ENCODE peak calls at places on chromosomes 6 and 20, in seven cellular contexts. One of them, this sample, is unnamed.
A peak's percentile ranks its signal among the peaks of the same experiment; 100 is the strongest.

GRCh38 chr20:17541996-17542395 is 10.8 kb upstream of the BFSP1 start:
- DNase-seq in Right ventricle myocardium superior: no peak
- DNase-seq in breast epithelium: no peak
- DNase-seq in T-helper 9 cell: no peak
- DNase-seq in NCI-H1092 treated with DMSO at 0.1 percent for 48 hours: no peak
- DNase-seq in HFFc6: peak; percentile 27
- DNase-seq in endothelial cell: no peak
- DNase-seq in this sample: peak; percentile 48

GRCh38 chr6:17360564-17360963 is 32.8 kb upstream of the CAP2 start:
- DNase-seq in T-helper 9 cell: no peak
- DNase-seq in breast epithelium: no peak
- DNase-seq in endothelial cell: no peak
- DNase-seq in Right ventricle myocardium superior: no peak
- DNase-seq in HFFc6: no peak
- DNase-seq in NCI-H1092 treated with DMSO at 0.1 percent for 48 hours: no peak
- DNase-seq in this sample: no peak

GRCh38 chr6:29632789-29633531 is at the start of gene GABBR1:
- DNase-seq in endothelial cell: peak; percentile 67
- DNase-seq in T-helper 9 cell: peak; percentile 70
- DNase-seq in breast epithelium: peak; percentile 87
- DNase-seq in Right ventricle myocardium superior: peak; percentile 91
- DNase-seq in HFFc6: peak; percentile 79
- DNase-seq in NCI-H1092 treated with DMSO at 0.1 percent for 48 hours: peak; percentile 73
- DNase-seq in this sample: peak; percentile 99

GRCh38 chr20:49521356-49521755 is 38.9 kb upstream of the KCNB1 start:
- DNase-seq in T-helper 9 cell: no peak
- DNase-seq in breast epithelium: peak; percentile 15
- DNase-seq in endothelial cell: no peak
- DNase-seq in NCI-H1092 treated with DMSO at 0.1 percent for 48 hours: no peak
- DNase-seq in Right ventricle myocardium superior: no peak
- DNase-seq in HFFc6: no peak
- DNase-seq in this sample: no peak

GRCh38 chr20:18524646-18525045 is 16.9 kb downstream of the SEC23B start:
- DNase-seq in HFFc6: peak; percentile 73
- DNase-seq in Right ventricle myocardium superior: no peak
- DNase-seq in T-helper 9 cell: no peak
- DNase-seq in NCI-H1092 treated with DMSO at 0.1 percent for 48 hours: no peak
- DNase-seq in endothelial cell: no peak
- DNase-seq in breast epithelium: no peak
- DNase-seq in this sample: peak; percentile 15

GRCh38 chr6:42322676-42323075 is 105.0 kb upstream of the MRPS10 start:
- DNase-seq in endothelial cell: no peak
- DNase-seq in breast epithelium: no peak
- DNase-seq in T-helper 9 cell: no peak
- DNase-seq in NCI-H1092 treated with DMSO at 0.1 percent for 48 hours: no peak
- DNase-seq in Right ventricle myocardium superior: no peak
- DNase-seq in HFFc6: no peak
- DNase-seq in this sample: no peak

GRCh38 chr6:133315811-133316210 is 74.7 kb downstream of the EYA4 start:
- DNase-seq in endothelial cell: no peak
- DNase-seq in HFFc6: no peak
- DNase-seq in Right ventricle myocardium superior: no peak
- DNase-seq in breast epithelium: no peak
- DNase-seq in T-helper 9 cell: no peak
- DNase-seq in NCI-H1092 treated with DMSO at 0.1 percent for 48 hours: peak; percentile 75
- DNase-seq in this sample: no peak

GRCh38 chr6:123913858-123914257 is 110.2 kb downstream of the NKAIN2 start:
- DNase-seq in Right ventricle myocardium superior: no peak
- DNase-seq in HFFc6: no peak
- DNase-seq in NCI-H1092 treated with DMSO at 0.1 percent for 48 hours: no peak
- DNase-seq in T-helper 9 cell: no peak
- DNase-seq in endothelial cell: no peak
- DNase-seq in breast epithelium: no peak
- DNase-seq in this sample: no peak

GRCh38 chr6:168450921-168451320 is 9.9 kb downstream of the SMOC2 start:
- DNase-seq in breast epithelium: no peak
- DNase-seq in endothelial cell: no peak
- DNase-seq in Right ventricle myocardium superior: no peak
- DNase-seq in NCI-H1092 treated with DMSO at 0.1 percent for 48 hours: peak; percentile 58
- DNase-seq in T-helper 9 cell: no peak
- DNase-seq in HFFc6: no peak
- DNase-seq in this sample: no peak

GRCh38 chr20:57876163-57876562 is 166.3 kb upstream of the PMEPA1 start:
- DNase-seq in endothelial cell: no peak
- DNase-seq in HFFc6: no peak
- DNase-seq in NCI-H1092 treated with DMSO at 0.1 percent for 48 hours: no peak
- DNase-seq in Right ventricle myocardium superior: no peak
- DNase-seq in T-helper 9 cell: no peak
- DNase-seq in breast epithelium: no peak
- DNase-seq in this sample: no peak

GRCh38 chr20:2984956-2985661 is 58.3 kb upstream of the GNRH2 start:
- DNase-seq in breast epithelium: no peak
- DNase-seq in T-helper 9 cell: no peak
- DNase-seq in NCI-H1092 treated with DMSO at 0.1 percent for 48 hours: no peak
- DNase-seq in endothelial cell: no peak
- DNase-seq in Right ventricle myocardium superior: no peak
- DNase-seq in HFFc6: peak; percentile 35
- DNase-seq in this sample: peak; percentile 68

GRCh38 chr20:6240059-6240458 is 117.2 kb upstream of the FERMT1 start:
- DNase-seq in HFFc6: no peak
- DNase-seq in breast epithelium: no peak
- DNase-seq in NCI-H1092 treated with DMSO at 0.1 percent for 48 hours: no peak
- DNase-seq in endothelial cell: no peak
- DNase-seq in T-helper 9 cell: no peak
- DNase-seq in Right ventricle myocardium superior: no peak
- DNase-seq in this sample: no peak

GRCh38 chr6:148144917-148145521 is 197.6 kb upstream of the SASH1 start:
- DNase-seq in Right ventricle myocardium superior: peak; percentile 76
- DNase-seq in NCI-H1092 treated with DMSO at 0.1 percent for 48 hours: peak; percentile 57
- DNase-seq in breast epithelium: peak; percentile 77
- DNase-seq in endothelial cell: peak; percentile 73
- DNase-seq in T-helper 9 cell: peak; percentile 58
- DNase-seq in HFFc6: peak; percentile 48
- DNase-seq in this sample: peak; percentile 63

GRCh38 chr20:44572551-44573500 is 9.6 kb upstream of the PKIG start:
- DNase-seq in Right ventricle myocardium superior: peak; percentile 78
- DNase-seq in breast epithelium: peak; percentile 54
- DNase-seq in endothelial cell: no peak
- DNase-seq in T-helper 9 cell: no peak
- DNase-seq in NCI-H1092 treated with DMSO at 0.1 percent for 48 hours: no peak
- DNase-seq in HFFc6: peak; percentile 96
- DNase-seq in this sample: peak; percentile 58

GRCh38 chr6:161618816-161619454 is 345.1 kb upstream of the AGPAT4 start:
- DNase-seq in Right ventricle myocardium superior: no peak
- DNase-seq in T-helper 9 cell: no peak
- DNase-seq in HFFc6: no peak
- DNase-seq in breast epithelium: no peak
- DNase-seq in NCI-H1092 treated with DMSO at 0.1 percent for 48 hours: peak; percentile 87
- DNase-seq in endothelial cell: peak; percentile 27
- DNase-seq in this sample: peak; percentile 13

GRCh38 chr6:18598865-18599264 is 211.7 kb downstream of the RNF144B start:
- DNase-seq in endothelial cell: no peak
- DNase-seq in Right ventricle myocardium superior: no peak
- DNase-seq in NCI-H1092 treated with DMSO at 0.1 percent for 48 hours: no peak
- DNase-seq in breast epithelium: no peak
- DNase-seq in HFFc6: no peak
- DNase-seq in T-helper 9 cell: no peak
- DNase-seq in this sample: no peak

GRCh38 chr20:45449528-45449927 is 20.0 kb upstream of the WFDC2 start:
- DNase-seq in Right ventricle myocardium superior: no peak
- DNase-seq in breast epithelium: no peak
- DNase-seq in HFFc6: no peak
- DNase-seq in endothelial cell: no peak
- DNase-seq in T-helper 9 cell: no peak
- DNase-seq in NCI-H1092 treated with DMSO at 0.1 percent for 48 hours: no peak
- DNase-seq in this sample: no peak

GRCh38 chr20:35315199-35316020 is 23.2 kb upstream of the FAM83C start:
- DNase-seq in breast epithelium: no peak
- DNase-seq in HFFc6: peak; percentile 48
- DNase-seq in Right ventricle myocardium superior: no peak
- DNase-seq in T-helper 9 cell: no peak
- DNase-seq in NCI-H1092 treated with DMSO at 0.1 percent for 48 hours: no peak
- DNase-seq in endothelial cell: no peak
- DNase-seq in this sample: no peak

GRCh38 chr20:43755851-43756250 is 29.0 kb upstream of the GTSF1L start:
- DNase-seq in breast epithelium: no peak
- DNase-seq in Right ventricle myocardium superior: no peak
- DNase-seq in HFFc6: peak; percentile 93
- DNase-seq in NCI-H1092 treated with DMSO at 0.1 percent for 48 hours: no peak
- DNase-seq in endothelial cell: no peak
- DNase-seq in T-helper 9 cell: no peak
- DNase-seq in this sample: peak; percentile 28

GRCh38 chr6:156851447-156851846 is 74.3 kb downstream of the ARID1B start:
- DNase-seq in HFFc6: no peak
- DNase-seq in breast epithelium: no peak
- DNase-seq in endothelial cell: no peak
- DNase-seq in Right ventricle myocardium superior: no peak
- DNase-seq in T-helper 9 cell: no peak
- DNase-seq in NCI-H1092 treated with DMSO at 0.1 percent for 48 hours: no peak
- DNase-seq in this sample: no peak

GRCh38 chr6:41073968-41074691 is 1.4 kb downstream of the NFYA start:
- DNase-seq in T-helper 9 cell: no peak
- DNase-seq in Right ventricle myocardium superior: no peak
- DNase-seq in breast epithelium: no peak
- DNase-seq in endothelial cell: no peak
- DNase-seq in HFFc6: no peak
- DNase-seq in NCI-H1092 treated with DMSO at 0.1 percent for 48 hours: no peak
- DNase-seq in this sample: no peak